ENCODE peak calls at places on chromosomes 16 and 17, in eight cellular contexts. One of them, this sample, is unnamed. For H3K27me3, the result is how much of the 10 kb centered on the place peaks cover.

GRCh38 chr17:61908292-61909037 is 19.3 kb downstream of the INTS2 start:
- DNase-seq in tibial nerve: no peak
- DNase-seq in foreskin keratinocyte: no peak
- DNase-seq in uterus: no peak
- DNase-seq in pancreas: no peak
- DNase-seq in stomach: no peak
- DNase-seq in body of pancreas: no peak
- DNase-seq in AG04450: no peak
- DNase-seq in this sample: no peak

GRCh38 chr16:48919791-48920190 is 309.8 kb upstream of the N4BP1 start:
- DNase-seq in tibial nerve: no peak
- DNase-seq in foreskin keratinocyte: no peak
- DNase-seq in uterus: no peak
- DNase-seq in pancreas: no peak
- DNase-seq in stomach: no peak
- DNase-seq in body of pancreas: no peak
- DNase-seq in AG04450: no peak
- DNase-seq in this sample: no peak

GRCh38 chr17:29251969-29252866 is 5.6 kb downstream of the CRYBA1 start:
- DNase-seq in tibial nerve: no peak
- DNase-seq in foreskin keratinocyte: no peak
- DNase-seq in uterus: no peak
- DNase-seq in pancreas: no peak
- DNase-seq in stomach: no peak
- DNase-seq in body of pancreas: no peak
- DNase-seq in AG04450: no peak
- DNase-seq in this sample: no peak

GRCh38 chr16:2487903-2488531 is 13.1 kb downstream of the TBC1D24 start:
- DNase-seq in tibial nerve: no peak
- DNase-seq in foreskin keratinocyte: no peak
- DNase-seq in uterus: no peak
- DNase-seq in pancreas: peak
- DNase-seq in stomach: no peak
- DNase-seq in body of pancreas: no peak
- DNase-seq in AG04450: no peak
- DNase-seq in this sample: no peak

GRCh38 chr17:78314683-78315354 is 45.1 kb downstream of the SOCS3 start:
- DNase-seq in tibial nerve: no peak
- DNase-seq in foreskin keratinocyte: no peak
- DNase-seq in uterus: no peak
- DNase-seq in pancreas: no peak
- DNase-seq in stomach: no peak
- DNase-seq in body of pancreas: no peak
- DNase-seq in AG04450: no peak
- DNase-seq in this sample: no peak

GRCh38 chr17:57853695-57854094 is 3.9 kb upstream of the MRPS23 start:
- DNase-seq in tibial nerve: no peak
- DNase-seq in foreskin keratinocyte: no peak
- DNase-seq in uterus: no peak
- DNase-seq in pancreas: peak
- DNase-seq in stomach: peak
- DNase-seq in body of pancreas: peak
- DNase-seq in AG04450: no peak
- DNase-seq in this sample: no peak

GRCh38 chr17:30831257-30831656 is 509 bp upstream of the ATAD5 start:
- DNase-seq in tibial nerve: no peak
- DNase-seq in foreskin keratinocyte: no peak
- DNase-seq in uterus: no peak
- DNase-seq in pancreas: no peak
- DNase-seq in stomach: no peak
- DNase-seq in body of pancreas: no peak
- DNase-seq in AG04450: no peak
- DNase-seq in this sample: no peak

GRCh38 chr17:42879596-42879985 is 21.0 kb upstream of the G6PC1 start:
- DNase-seq in tibial nerve: no peak
- DNase-seq in foreskin keratinocyte: no peak
- DNase-seq in uterus: no peak
- DNase-seq in pancreas: no peak
- DNase-seq in stomach: no peak
- DNase-seq in body of pancreas: no peak
- DNase-seq in AG04450: no peak
- DNase-seq in this sample: no peak

GRCh38 chr16:27301236-27301861 is 12.4 kb upstream of the IL4R start:
- DNase-seq in tibial nerve: no peak
- DNase-seq in foreskin keratinocyte: no peak
- DNase-seq in uterus: no peak
- DNase-seq in pancreas: no peak
- DNase-seq in stomach: no peak
- DNase-seq in body of pancreas: no peak
- DNase-seq in AG04450: no peak
- DNase-seq in this sample: no peak

GRCh38 chr17:4854181-4854681 is 21.1 kb downstream of the MINK1 start:
- DNase-seq in tibial nerve: no peak
- DNase-seq in foreskin keratinocyte: peak
- DNase-seq in uterus: no peak
- DNase-seq in pancreas: no peak
- DNase-seq in stomach: no peak
- DNase-seq in body of pancreas: no peak
- DNase-seq in AG04450: peak
- DNase-seq in this sample: no peak

GRCh38 chr17:74037320-74037719 is 166.2 kb upstream of the RPL38 start:
- DNase-seq in tibial nerve: no peak
- DNase-seq in foreskin keratinocyte: no peak
- DNase-seq in uterus: no peak
- DNase-seq in pancreas: no peak
- DNase-seq in stomach: no peak
- DNase-seq in body of pancreas: no peak
- DNase-seq in AG04450: no peak
- DNase-seq in this sample: peak

GRCh38 chr17:80892019-80892855 is 99.4 kb upstream of the CHMP6 start:
- DNase-seq in tibial nerve: no peak
- DNase-seq in foreskin keratinocyte: peak
- DNase-seq in uterus: peak
- DNase-seq in pancreas: peak
- DNase-seq in stomach: no peak
- DNase-seq in body of pancreas: no peak
- DNase-seq in AG04450: peak
- DNase-seq in this sample: peak

GRCh38 chr16:9706217-9706616 is 476.0 kb downstream of the GRIN2A start:
- DNase-seq in tibial nerve: no peak
- DNase-seq in foreskin keratinocyte: no peak
- DNase-seq in uterus: no peak
- DNase-seq in pancreas: no peak
- DNase-seq in stomach: no peak
- DNase-seq in body of pancreas: no peak
- DNase-seq in AG04450: no peak
- DNase-seq in this sample: no peak

GRCh38 chr17:47414612-47415011 is 90.9 kb downstream of the EFCAB13 start:
- DNase-seq in tibial nerve: no peak
- DNase-seq in foreskin keratinocyte: no peak
- DNase-seq in uterus: no peak
- DNase-seq in pancreas: no peak
- DNase-seq in stomach: no peak
- DNase-seq in body of pancreas: no peak
- DNase-seq in AG04450: no peak
- DNase-seq in this sample: no peak
- H3K27ac ChIP-seq in tibial nerve: no peak
- H3K27ac ChIP-seq in foreskin keratinocyte: no peak
- H3K27ac ChIP-seq in uterus: no peak
- H3K27ac ChIP-seq in pancreas: no peak
- H3K27ac ChIP-seq in stomach: no peak
- H3K27ac ChIP-seq in body of pancreas: no peak
- H3K27ac ChIP-seq in AG04450: no peak
- H3K27ac ChIP-seq in this sample: no peak

GRCh38 chr17:36945160-36945559 is 3.6 kb upstream of the AATF start:
- DNase-seq in tibial nerve: no peak
- DNase-seq in foreskin keratinocyte: no peak
- DNase-seq in uterus: no peak
- DNase-seq in pancreas: no peak
- DNase-seq in stomach: no peak
- DNase-seq in body of pancreas: no peak
- DNase-seq in AG04450: no peak
- DNase-seq in this sample: no peak

GRCh38 chr17:36946726-36947091 is 2.0 kb upstream of the AATF start:
- DNase-seq in tibial nerve: no peak
- DNase-seq in foreskin keratinocyte: no peak
- DNase-seq in uterus: no peak
- DNase-seq in pancreas: no peak
- DNase-seq in stomach: no peak
- DNase-seq in body of pancreas: no peak
- DNase-seq in AG04450: no peak
- DNase-seq in this sample: no peak

GRCh38 chr17:36944488-36945040 is 4.2 kb upstream of the AATF start:
- DNase-seq in tibial nerve: no peak
- DNase-seq in foreskin keratinocyte: no peak
- DNase-seq in uterus: no peak
- DNase-seq in pancreas: no peak
- DNase-seq in stomach: no peak
- DNase-seq in body of pancreas: no peak
- DNase-seq in AG04450: no peak
- DNase-seq in this sample: no peak

GRCh38 chr17:36947922-36948716 is 635 bp upstream of the AATF start:
- DNase-seq in tibial nerve: no peak
- DNase-seq in foreskin keratinocyte: no peak
- DNase-seq in uterus: no peak
- DNase-seq in pancreas: no peak
- DNase-seq in stomach: no peak
- DNase-seq in body of pancreas: no peak
- DNase-seq in AG04450: no peak
- DNase-seq in this sample: no peak

DNA sequence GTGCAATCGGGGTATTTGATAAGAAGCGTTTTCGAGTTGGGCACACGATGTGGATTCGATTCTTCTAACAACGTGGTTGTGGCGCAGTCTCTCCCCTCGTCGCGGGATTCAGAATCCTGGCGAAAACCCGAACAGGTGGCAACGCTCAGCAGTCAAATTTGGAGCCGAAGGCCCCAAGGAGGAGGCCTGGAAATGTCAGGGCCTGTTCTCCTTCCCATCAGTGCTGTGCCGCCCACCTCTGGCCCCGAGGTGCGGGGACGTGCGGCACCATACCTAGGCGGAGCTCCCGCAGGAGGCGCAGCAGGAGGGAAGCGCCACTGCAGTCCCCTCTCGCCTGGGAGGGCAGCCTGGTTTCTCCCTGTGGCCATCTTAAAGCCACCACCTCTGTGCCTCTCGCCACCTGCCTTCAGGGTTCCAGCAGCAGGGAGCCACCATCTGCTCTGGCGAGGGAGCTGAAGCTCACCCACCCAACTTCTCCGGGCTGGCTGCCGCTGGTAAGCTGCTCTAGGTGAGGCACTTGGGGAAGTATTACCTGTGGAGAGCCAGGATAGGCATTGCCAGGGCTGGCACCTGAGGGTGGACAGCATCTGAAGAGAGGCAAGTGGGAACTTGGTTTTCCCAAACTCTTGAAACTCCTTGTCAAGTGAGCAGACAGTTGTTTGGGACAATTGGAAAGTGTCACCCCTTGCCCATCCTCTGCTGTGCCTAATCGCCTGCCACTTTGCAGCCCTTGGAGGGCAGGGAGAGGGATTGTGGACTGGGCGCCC is 2.6 kb upstream of the AATF start:
- DNase-seq in tibial nerve: no peak
- DNase-seq in foreskin keratinocyte: no peak
- DNase-seq in uterus: no peak
- DNase-seq in pancreas: no peak
- DNase-seq in stomach: no peak
- DNase-seq in body of pancreas: no peak
- DNase-seq in AG04450: no peak
- DNase-seq in this sample: no peak
- H3K27me3 ChIP-seq in tibial nerve: under half
- H3K27me3 ChIP-seq in foreskin keratinocyte: half or more
- H3K27me3 ChIP-seq in uterus: half or more
- H3K27me3 ChIP-seq in pancreas: under half
- H3K27me3 ChIP-seq in stomach: half or more
- H3K27me3 ChIP-seq in body of pancreas: half or more
- H3K27me3 ChIP-seq in AG04450: half or more
- H3K27me3 ChIP-seq in this sample: half or more

GRCh38 chr17:21376585-21376834 is 353 bp downstream of the KCNJ12 start:
- DNase-seq in tibial nerve: no peak
- DNase-seq in foreskin keratinocyte: no peak
- DNase-seq in uterus: no peak
- DNase-seq in pancreas: peak
- DNase-seq in stomach: no peak
- DNase-seq in body of pancreas: no peak
- DNase-seq in AG04450: no peak
- DNase-seq in this sample: no peak

GRCh38 chr17:21376835-21377690 is 906 bp downstream of the KCNJ12 start:
- DNase-seq in tibial nerve: no peak
- DNase-seq in foreskin keratinocyte: no peak
- DNase-seq in uterus: no peak
- DNase-seq in pancreas: peak
- DNase-seq in stomach: peak
- DNase-seq in body of pancreas: no peak
- DNase-seq in AG04450: no peak
- DNase-seq in this sample: no peak

GRCh38 chr17:21378553-21378952 is 2.4 kb downstream of the KCNJ12 start:
- DNase-seq in tibial nerve: no peak
- DNase-seq in foreskin keratinocyte: no peak
- DNase-seq in uterus: no peak
- DNase-seq in pancreas: no peak
- DNase-seq in stomach: no peak
- DNase-seq in body of pancreas: no peak
- DNase-seq in AG04450: no peak
- DNase-seq in this sample: no peak

GRCh38 chr17:21379080-21379711 is 3.0 kb downstream of the KCNJ12 start:
- DNase-seq in tibial nerve: no peak
- DNase-seq in foreskin keratinocyte: no peak
- DNase-seq in uterus: no peak
- DNase-seq in pancreas: peak
- DNase-seq in stomach: peak
- DNase-seq in body of pancreas: peak
- DNase-seq in AG04450: no peak
- DNase-seq in this sample: no peak

DNA sequence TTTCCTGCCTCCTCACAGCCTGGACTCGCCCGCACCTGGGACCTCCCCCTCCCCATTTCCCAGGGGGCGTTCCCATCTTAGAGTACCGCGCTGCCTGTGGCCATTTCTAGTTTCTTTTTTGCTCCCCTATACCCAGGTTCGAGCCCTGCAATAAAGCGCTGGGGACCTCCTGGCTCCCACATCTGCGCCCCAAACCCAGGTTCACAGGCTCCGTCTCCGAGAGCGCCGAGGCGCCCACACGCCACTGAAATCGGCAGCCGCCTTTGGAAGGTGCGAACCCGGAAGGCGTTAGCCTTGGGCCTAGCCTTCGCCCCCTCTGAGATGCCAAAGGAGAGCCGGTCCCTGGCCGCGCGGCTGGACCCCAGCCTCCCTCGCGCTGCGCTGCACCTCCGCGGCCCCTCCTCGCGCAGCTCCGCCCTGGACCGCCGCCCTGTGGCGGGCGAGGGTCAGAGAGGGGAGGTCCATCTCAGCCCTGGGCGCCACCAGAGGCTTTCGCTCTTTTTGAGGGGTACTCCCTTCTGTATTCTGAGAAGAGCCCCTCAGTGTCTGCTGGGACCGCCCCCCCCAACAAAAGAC is 1.8 kb downstream of the KCNJ12 start:
- DNase-seq in tibial nerve: no peak
- DNase-seq in foreskin keratinocyte: no peak
- DNase-seq in uterus: no peak
- DNase-seq in pancreas: peak
- DNase-seq in stomach: no peak
- DNase-seq in body of pancreas: no peak
- DNase-seq in AG04450: no peak
- DNase-seq in this sample: no peak
- TF ChIP-seq CTCF in tibial nerve: no peak
- TF ChIP-seq CTCF in foreskin keratinocyte: no peak
- TF ChIP-seq CTCF in uterus: peak
- TF ChIP-seq CTCF in pancreas: no peak
- TF ChIP-seq CTCF in stomach: no peak
- TF ChIP-seq CTCF in body of pancreas: no peak
- TF ChIP-seq CTCF in AG04450: no peak
- TF ChIP-seq CTCF in this sample: no peak

GRCh38 chr17:21173543-21173942 is 40.4 kb downstream of the TMEM11 start:
- DNase-seq in tibial nerve: no peak
- DNase-seq in foreskin keratinocyte: no peak
- DNase-seq in uterus: no peak
- DNase-seq in pancreas: no peak
- DNase-seq in stomach: no peak
- DNase-seq in body of pancreas: no peak
- DNase-seq in AG04450: no peak
- DNase-seq in this sample: no peak
- H3K27ac ChIP-seq in tibial nerve: no peak
- H3K27ac ChIP-seq in foreskin keratinocyte: no peak
- H3K27ac ChIP-seq in uterus: no peak
- H3K27ac ChIP-seq in pancreas: no peak
- H3K27ac ChIP-seq in stomach: no peak
- H3K27ac ChIP-seq in body of pancreas: no peak
- H3K27ac ChIP-seq in AG04450: no peak
- H3K27ac ChIP-seq in this sample: no peak

This sample was measured in dorsolateral prefrontal cortex.